ENCODE peak calls at places on chromosomes 3 and 15, in six cellular contexts. T is COLO829; N is stimulated activated CD4-positive, alpha-beta T cell treated with anti-CD3 and anti-CD28 coated beads, Interleukin-1b, Interleukin-23, amount 100 ng/mL, for 24 hours; O is activated T-cell treated with anti-CD3 and anti-CD28 coated beads for 1 hour; M is endothelial cell; B is activated CD8-positive, alpha-beta T cell treated with anti-CD3 and anti-CD28 coated beads, Interleukin-2, amount 10 ng/mL, durations not matched to agents 7 days and 5 days. X is an unnamed sample.

GRCh38 chr15:88913017-88913849 is at the start of gene MFGE8:
- DNase-seq in O (peak), M (peak), B (peak), N (peak), T (peak), X (peak)

GRCh38 chr3:22377421-22377820 is 626.4 kb upstream of the ZNF385D start:
- DNase-seq in T (no peak), N (no peak), O (no peak), B (no peak), M (no peak), X (no peak)

GRCh38 chr3:16174389-16174788 is at the start of gene GALNT15:
- DNase-seq in M (no peak), T (no peak), O (no peak), N (no peak), B (no peak), X (peak)

GRCh38 chr3:144185291-144185690 is 213.7 kb downstream of the DIPK2A start:
- DNase-seq in O (no peak), B (no peak), T (no peak), N (no peak), M (no peak), X (no peak)

GRCh38 chr15:27833178-27833577 is 265.9 kb downstream of the OCA2 start:
- DNase-seq in T (no peak), B (no peak), M (no peak), N (no peak), O (no peak), X (no peak)

GRCh38 chr3:149080699-149081091 is 5.6 kb downstream of the HLTF start:
- DNase-seq in O (no peak), B (no peak), N (no peak), M (no peak), T (no peak), X (no peak)

GRCh38 chr3:46312996-46313395 is 40.9 kb upstream of the CCR2 start:
- DNase-seq in M (no peak), T (no peak), B (no peak), O (no peak), N (no peak), X (no peak)

GRCh38 chr3:148856404-148856803 is 8.7 kb upstream of the CPA3 start:
- DNase-seq in N (no peak), T (no peak), B (no peak), O (no peak), M (no peak), X (no peak)

GRCh38 chr3:72489916-72490315 is 358.3 kb downstream of the SHQ1 start:
- DNase-seq in O (no peak), M (no peak), B (no peak), N (no peak), T (no peak), X (no peak)

GRCh38 chr3:160707187-160707789 is 30.3 kb downstream of the ARL14 start:
- DNase-seq in M (peak), T (peak), B (peak), N (no peak), O (no peak), X (no peak)

GRCh38 chr3:139659511-139659910 is 18.3 kb downstream of the NMNAT3 start:
- DNase-seq in N (no peak), M (no peak), T (no peak), B (no peak), O (no peak), X (no peak)

GRCh38 chr3:45981321-45982038 is 14.1 kb downstream of the FYCO1 start:
- DNase-seq in M (no peak), T (no peak), O (no peak), N (no peak), B (no peak), X (no peak)

GRCh38 chr3:128051459-128051836 is 789 bp upstream of the SEC61A1 start:
- DNase-seq in O (no peak), T (no peak), M (no peak), N (no peak), B (no peak), X (no peak)

GRCh38 chr15:87827126-87827525 is 429.4 kb downstream of the NTRK3 start:
- DNase-seq in T (no peak), M (no peak), B (no peak), O (no peak), N (no peak), X (no peak)

GRCh38 chr3:30607032-30607833 is 832 bp downstream of the TGFBR2 start:
- DNase-seq in B (peak), N (peak), M (peak), T (peak), O (peak), X (peak)

GRCh38 chr3:176359211-176359610 is 838.1 kb downstream of the TBL1XR1 start:
- DNase-seq in B (no peak), N (no peak), M (no peak), O (no peak), T (no peak), X (no peak)

GRCh38 chr3:183764854-183765731 is 60.3 kb downstream of the MAP6D1 start:
- DNase-seq in N (no peak), T (no peak), B (no peak), O (no peak), M (no peak), X (no peak)

GRCh38 chr3:101842245-101842934 is 6.9 kb upstream of the NFKBIZ start:
- DNase-seq in N (no peak), B (no peak), T (no peak), M (no peak), O (no peak), X (no peak)

GRCh38 chr3:179266701-179267211 is 15.8 kb upstream of the KCNMB3 start:
- DNase-seq in O (no peak), M (peak), N (no peak), B (no peak), T (no peak), X (no peak)

GRCh38 chr15:99452728-99453643 is 112.8 kb upstream of the MEF2A start:
- DNase-seq in M (no peak), T (no peak), N (no peak), B (peak), O (no peak), X (peak)

X was measured in stomach.